ENCODE peak calls at places on chromosomes 5 and 9, in eight cellular contexts. T is amygdala, K is breast epithelium, F is myocyte, P is A549, V is GM04503, I is cerebellar cortex, D is NCI-H2081. U is an unnamed sample.

GRCh38 chr9:95736891-95737522 is 138.5 kb upstream of the ERCC6L2 start:
- DNase-seq in T (no peak), K (no peak), F (no peak), P (no peak), V (no peak), I (no peak), D (peak), U (no peak)

GRCh38 chr9:35490910-35491465 is 1.1 kb downstream of the RUSC2 start:
- DNase-seq in T (no peak), K (no peak), F (peak), P (peak), V (no peak), I (peak), D (peak), U (no peak)

GRCh38 chr9:115423646-115424045 is 305.7 kb upstream of the TNC start:
- DNase-seq in T (no peak), K (no peak), F (no peak), P (no peak), V (no peak), I (no peak), D (no peak), U (no peak)

GRCh38 chr9:112377087-112377486 is 2.8 kb upstream of the HSDL2 start:
- DNase-seq in T (no peak), K (no peak), F (no peak), P (no peak), V (no peak), I (no peak), D (no peak), U (no peak)

GRCh38 chr9:35611230-35611797 is 6.3 kb downstream of the TESK1 start:
- DNase-seq in T (peak), K (no peak), F (peak), P (peak), V (no peak), I (peak), D (peak), U (no peak)

GRCh38 chr5:116137544-116138378 is 52.9 kb downstream of the COMMD10 start:
- DNase-seq in T (no peak), K (no peak), F (peak), P (peak), V (peak), I (peak), D (peak), U (no peak)

GRCh38 chr9:83199240-83199639 is 136.3 kb upstream of the RASEF start:
- DNase-seq in T (peak), K (peak), F (peak), P (peak), V (peak), I (peak), D (peak), U (no peak)

GRCh38 chr5:137792291-137792690 is 38.1 kb upstream of the HNRNPA0 start:
- DNase-seq in T (no peak), K (no peak), F (no peak), P (peak), V (no peak), I (no peak), D (no peak), U (no peak)

GRCh38 chr5:54311178-54311811 is 922 bp upstream of the ARL15 start:
- DNase-seq in T (no peak), K (no peak), F (peak), P (peak), V (no peak), I (peak), D (no peak), U (no peak)

GRCh38 chr5:173902334-173902733 is 14.2 kb downstream of the CPEB4 start:
- DNase-seq in T (no peak), K (no peak), F (no peak), P (no peak), V (no peak), I (peak), D (no peak), U (no peak)

GRCh38 chr5:137695651-137696428 is 40.0 kb downstream of the KLHL3 start:
- DNase-seq in T (no peak), K (no peak), F (no peak), P (no peak), V (no peak), I (no peak), D (peak), U (no peak)

GRCh38 chr5:137619191-137619870 is 116.6 kb downstream of the KLHL3 start:
- DNase-seq in T (peak), K (no peak), F (peak), P (no peak), V (peak), I (peak), D (peak), U (no peak)

GRCh38 chr9:105119166-105119565 is 125.3 kb upstream of the SLC44A1 start:
- DNase-seq in T (peak), K (no peak), F (no peak), P (no peak), V (no peak), I (peak), D (no peak), U (no peak)

GRCh38 chr5:139391570-139392323 is 2.0 kb upstream of the MZB1 start:
- DNase-seq in T (no peak), K (no peak), F (peak), P (peak), V (no peak), I (no peak), D (no peak), U (no peak)

GRCh38 chr9:127793093-127793708 is 7.4 kb downstream of the CDK9 start:
- DNase-seq in T (no peak), K (no peak), F (peak), P (no peak), V (no peak), I (peak), D (no peak), U (no peak)

GRCh38 chr9:134916161-134916665 is 1.5 kb downstream of the FCN1 start:
- DNase-seq in T (no peak), K (no peak), F (no peak), P (no peak), V (no peak), I (no peak), D (no peak), U (no peak)

GRCh38 chr5:130571076-130571475 is 594.0 kb downstream of the HINT1 start:
- DNase-seq in T (no peak), K (no peak), F (peak), P (no peak), V (no peak), I (no peak), D (no peak), U (no peak)

GRCh38 chr9:111301195-111301594 is 28.8 kb downstream of the OR2K2 start:
- DNase-seq in T (no peak), K (no peak), F (peak), P (peak), V (no peak), I (no peak), D (no peak), U (no peak)

GRCh38 chr5:109921735-109922395 is 232.1 kb downstream of the MAN2A1 start:
- DNase-seq in T (no peak), K (no peak), F (peak), P (no peak), V (no peak), I (no peak), D (peak), U (no peak)

U was measured in omental fat pad.